ENCODE peak calls at places on chromosomes 13 and 19, in nine cellular contexts. J, P, W, Y, S, Z, A, I and L are unnamed samples.

GRCh38 chr13:80342541-80343371 is 1.8 kb upstream of the SPRY2 start:
- DNase-seq in I (peak), J (peak), Z (peak), W (peak), S (peak), Y (peak), A (peak), P (no peak), L (peak)

GRCh38 chr13:32911506-32911905 is 104.7 kb upstream of the KL start:
- DNase-seq in W (no peak), I (no peak), A (no peak), J (no peak), Z (no peak), P (peak), Y (no peak), S (no peak), L (peak)

GRCh38 chr19:47433121-47433520 is 13.8 kb upstream of the MEIS3 start:
- DNase-seq in I (no peak), Y (no peak), S (no peak), P (no peak), W (no peak), A (no peak), J (no peak), Z (no peak), L (no peak)

GRCh38 chr13:109684836-109685602 is 101.4 kb downstream of the IRS2 start:
- DNase-seq in S (no peak), A (no peak), W (no peak), I (peak), Y (peak), J (no peak), Z (peak), P (no peak), L (no peak)

GRCh38 chr13:77918391-77919261 is at the start of gene EDNRB:
- DNase-seq in S (no peak), P (peak), I (no peak), Y (peak), W (peak), A (peak), Z (peak), J (peak), L (peak)

GRCh38 chr19:33171916-33172359 is 22.2 kb upstream of the LRP3 start:
- DNase-seq in I (no peak), Y (no peak), W (no peak), P (no peak), S (no peak), A (no peak), J (no peak), Z (no peak), L (no peak)

GRCh38 chr19:47228937-47229673 is 1.9 kb downstream of the BBC3 start:
- DNase-seq in A (no peak), S (peak), Y (peak), P (no peak), W (peak), I (no peak), J (no peak), Z (no peak), L (peak)

GRCh38 chr19:6720369-6721112 is at the start of gene C3:
- DNase-seq in J (peak), A (no peak), S (no peak), Z (peak), P (no peak), I (peak), Y (no peak), W (no peak), L (no peak)

GRCh38 chr13:110528911-110529310 is 32.6 kb downstream of the RAB20 start:
- DNase-seq in Z (no peak), W (no peak), J (no peak), S (no peak), Y (no peak), P (no peak), I (no peak), A (no peak), L (no peak)

GRCh38 chr19:13060233-13060963 is 42.3 kb downstream of the LYL1 start:
- DNase-seq in W (no peak), Z (peak), Y (peak), A (no peak), J (no peak), P (no peak), S (no peak), I (peak), L (no peak)

GRCh38 chr19:58543826-58544590 is at the start of gene TRIM28:
- DNase-seq in S (peak), Z (peak), I (peak), P (peak), W (peak), A (peak), J (peak), Y (peak), L (no peak)

GRCh38 chr13:98927954-98928927 is 49.6 kb downstream of the DOCK9 start:
- DNase-seq in S (no peak), I (no peak), Z (no peak), W (peak), Y (no peak), A (no peak), J (no peak), P (no peak), L (peak)

GRCh38 chr13:23344923-23345322 is 88.6 kb downstream of the SACS start:
- DNase-seq in P (no peak), J (no peak), I (no peak), Z (no peak), Y (no peak), A (no peak), S (no peak), W (no peak), L (no peak)

GRCh38 chr19:17751103-17751911 is at the start of gene FCHO1:
- DNase-seq in S (peak), Z (no peak), A (no peak), W (no peak), I (no peak), Y (peak), J (peak), P (peak), L (no peak)

GRCh38 chr13:42129033-42129432 is 80.6 kb downstream of the DGKH start:
- DNase-seq in W (no peak), J (no peak), P (no peak), Y (no peak), S (no peak), I (no peak), Z (no peak), A (no peak), L (no peak)

GRCh38 chr13:53127378-53127777 is 98.8 kb downstream of the OLFM4 start:
- DNase-seq in W (no peak), Z (no peak), S (no peak), A (no peak), I (no peak), Y (no peak), J (no peak), P (no peak), L (no peak)

GRCh38 chr19:48568345-48568886 is 16.4 kb downstream of the SULT2B1 start:
- DNase-seq in P (no peak), S (peak), Z (peak), Y (peak), J (peak), W (peak), I (peak), A (peak), L (no peak)

GRCh38 chr19:41816761-41817160 is 20.4 kb downstream of the CEACAM3 start:
- DNase-seq in Z (no peak), W (no peak), Y (peak), J (no peak), A (no peak), S (no peak), I (no peak), P (no peak), L (no peak)

GRCh38 chr13:41026806-41027205 is 7.7 kb upstream of the ELF1 start:
- DNase-seq in S (no peak), I (no peak), J (no peak), Y (no peak), A (no peak), W (no peak), P (no peak), Z (no peak), L (no peak)

DNA sequence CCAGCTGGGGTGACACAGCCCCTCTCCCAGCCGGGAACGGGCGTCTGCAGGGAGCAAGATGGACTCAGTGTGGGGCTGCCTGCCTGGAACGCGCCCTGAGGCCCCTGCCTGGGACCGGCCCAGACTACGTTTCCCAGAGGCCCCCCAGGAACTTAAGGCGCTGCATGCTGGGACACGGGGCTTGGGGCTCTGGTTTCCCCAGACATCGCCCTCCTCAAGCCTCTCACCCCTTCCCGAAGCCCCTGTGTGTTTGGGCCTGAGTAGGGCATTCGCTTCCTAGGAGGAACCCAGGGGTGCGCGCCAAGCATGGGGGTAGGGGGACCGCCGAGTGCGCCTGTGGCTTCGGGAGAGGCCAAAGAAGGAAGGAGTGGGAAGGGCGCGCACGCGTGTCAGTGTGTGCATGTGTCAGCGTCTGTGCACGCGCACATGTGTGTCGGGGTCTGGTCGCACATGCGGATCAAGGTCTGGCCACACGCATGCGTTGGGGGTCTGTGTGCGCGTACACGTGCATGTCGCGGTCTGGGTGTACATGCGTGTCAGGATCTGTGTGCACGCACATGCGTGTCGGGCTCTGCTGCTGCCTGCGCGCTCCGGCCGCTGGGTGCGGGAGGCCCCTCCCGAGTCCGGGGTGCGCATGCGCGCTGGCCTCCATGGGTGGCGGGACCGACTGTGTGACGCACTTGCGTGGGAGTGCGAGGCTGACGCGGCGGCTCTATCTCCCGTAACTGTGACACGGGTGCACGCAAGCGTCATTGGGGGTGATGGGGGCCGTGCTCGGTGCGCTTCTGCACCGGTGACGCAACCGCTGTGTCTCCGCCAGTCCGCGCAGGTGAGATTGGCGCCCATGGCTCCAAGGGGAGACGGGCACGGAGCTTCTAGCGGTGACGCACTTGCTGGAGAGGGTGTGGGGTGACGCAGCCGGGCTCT is 16.2 kb downstream of the ZNF331 start:
- DNase-seq in W (peak), J (peak), S (peak), Z (peak), A (peak), I (peak), Y (peak), P (peak), L (peak)
- TF ChIP-seq POLR2A in W (no peak), J (peak), S (no peak), Z (peak), A (no peak), I (peak), Y (peak), P (peak), L (peak)

GRCh38 chr19:1856345-1856697 is 7.1 kb downstream of the KLF16 start:
- DNase-seq in P (no peak), J (no peak), A (no peak), W (no peak), I (no peak), S (no peak), Y (no peak), Z (peak), L (no peak)

GRCh38 chr19:1855828-1856255 is 7.5 kb downstream of the KLF16 start:
- DNase-seq in S (no peak), Z (peak), I (no peak), A (no peak), Y (no peak), W (no peak), P (no peak), J (peak), L (peak)

GRCh38 chr19:1854032-1854541 is 5.8 kb upstream of the REXO1 start:
- DNase-seq in A (no peak), W (no peak), S (no peak), I (no peak), J (no peak), Z (peak), P (no peak), Y (no peak), L (no peak)

GRCh38 chr19:1854542-1855039 is 6.3 kb upstream of the REXO1 start:
- DNase-seq in W (no peak), A (no peak), Y (peak), J (peak), S (no peak), Z (no peak), P (no peak), I (no peak), L (peak)

GRCh38 chr19:1855040-1855827 is 7.0 kb upstream of the REXO1 start:
- DNase-seq in J (peak), Z (peak), I (no peak), Y (peak), W (peak), S (peak), A (peak), P (peak), L (peak)
- TF ChIP-seq POLR2A in J (peak), Z (peak), I (no peak), Y (peak), W (peak), S (peak), A (no peak), P (peak), L (peak)

GRCh38 chr19:11091343-11092153 is 2.3 kb downstream of the LDLR start:
- DNase-seq in Z (peak), I (peak), P (no peak), S (peak), A (peak), Y (peak), J (no peak), W (peak), L (peak)
- TF ChIP-seq POLR2A in Z (peak), I (peak), P (no peak), S (peak), A (no peak), Y (peak), J (no peak), W (no peak), L (no peak)

DNA sequence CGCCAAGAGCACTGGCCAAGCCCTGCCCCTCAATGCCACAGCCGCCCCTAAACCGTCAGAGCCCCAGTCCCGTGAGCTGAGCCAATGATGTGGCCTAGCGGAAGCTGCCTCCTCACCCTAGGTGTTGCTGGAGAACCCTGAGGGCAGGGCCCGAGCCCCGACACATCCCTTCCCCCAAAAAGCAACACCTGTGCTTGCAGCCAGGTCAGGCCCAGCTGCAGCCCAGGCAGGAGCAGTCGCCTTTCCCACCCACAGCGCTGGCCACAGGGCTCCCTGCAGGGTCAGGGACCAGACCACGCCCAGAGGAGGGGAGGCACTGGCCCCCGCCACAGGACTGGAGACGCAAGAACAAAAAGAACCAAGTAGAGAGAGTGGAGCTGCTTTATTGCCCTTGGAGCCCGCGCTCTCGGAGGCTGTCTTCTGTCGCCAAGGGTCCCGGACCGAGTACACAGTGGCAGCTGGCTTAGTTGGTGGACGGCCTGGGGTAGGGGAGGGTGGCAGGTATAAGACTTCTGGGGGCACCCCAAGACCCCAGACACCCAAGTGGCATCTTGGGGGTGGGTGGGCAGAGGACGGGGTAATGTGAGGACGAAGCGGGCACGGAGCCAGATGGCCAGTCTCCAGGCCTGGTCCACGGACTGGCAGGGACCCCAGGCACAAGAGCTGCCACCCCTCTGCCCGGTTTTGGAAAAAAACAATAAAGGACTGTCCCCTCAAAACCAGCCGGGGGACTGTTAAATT is 3.3 kb downstream of the P2RY11 start:
- DNase-seq in A (no peak), Z (no peak), I (no peak), P (peak), W (no peak), S (no peak), J (no peak), Y (no peak), L (no peak)
- TF ChIP-seq POLR2A in A (no peak), Z (no peak), I (no peak), P (no peak), W (no peak), S (no peak), J (no peak), Y (no peak), L (no peak)

DNA sequence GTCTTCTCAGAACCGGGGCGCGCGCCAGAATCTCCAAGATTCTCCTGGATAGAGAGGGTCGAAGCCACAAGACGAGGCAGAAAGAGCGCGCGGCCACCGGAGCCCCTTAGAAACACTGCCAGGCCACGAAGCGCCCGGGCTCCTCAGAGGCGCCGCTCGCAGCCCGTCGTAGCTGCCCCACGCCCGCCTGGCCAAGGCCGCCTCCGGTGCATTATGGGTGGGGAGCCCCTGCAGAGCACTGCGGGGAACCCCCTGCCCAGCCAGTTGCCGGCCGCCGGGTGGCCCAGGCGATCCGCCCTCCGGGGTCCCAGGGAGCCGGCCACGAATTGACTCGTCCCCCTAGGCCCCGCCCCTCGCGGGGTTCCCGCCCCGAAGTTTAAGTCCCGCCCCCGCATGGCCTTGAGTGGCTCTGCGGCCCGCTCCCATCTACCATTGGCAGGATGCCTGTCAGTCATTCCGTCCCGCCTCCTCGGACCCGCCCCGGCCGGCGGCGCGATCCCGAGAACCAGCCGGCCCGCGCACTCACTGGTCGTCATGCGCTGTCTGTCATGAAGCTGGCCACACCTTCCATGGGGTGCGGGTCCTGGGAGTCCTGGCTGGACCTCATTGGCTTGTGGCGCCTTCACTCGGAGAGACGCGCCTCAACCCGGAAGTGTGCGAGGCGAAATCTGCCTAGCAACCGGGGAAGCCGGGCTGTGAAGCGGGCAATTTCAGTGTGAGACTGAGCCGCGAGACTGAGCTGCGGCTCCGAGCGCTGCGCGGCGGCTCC is 20.2 kb upstream of the GATAD2A start:
- DNase-seq in I (peak), Y (peak), P (peak), W (peak), J (peak), A (peak), Z (peak), S (peak), L (peak)
- TF ChIP-seq POLR2A in I (peak), Y (peak), P (peak), W (peak), J (peak), A (no peak), Z (peak), S (peak), L (peak)

GRCh38 chr19:35663981-35664380 is 2.3 kb upstream of the UPK1A start:
- DNase-seq in A (no peak), W (no peak), S (no peak), J (no peak), I (no peak), Y (no peak), P (no peak), Z (no peak), L (no peak)

GRCh38 chr19:35666251-35666913 is at the start of gene UPK1A:
- DNase-seq in J (no peak), Z (no peak), A (no peak), I (no peak), W (no peak), P (no peak), S (no peak), Y (no peak), L (no peak)

GRCh38 chr19:35665604-35666003 is 713 bp upstream of the UPK1A start:
- DNase-seq in A (no peak), S (no peak), P (no peak), J (no peak), Y (no peak), Z (no peak), I (no peak), W (no peak), L (no peak)

GRCh38 chr19:35661995-35662340 is 4.3 kb upstream of the UPK1A start:
- DNase-seq in P (no peak), S (no peak), A (no peak), Z (no peak), I (no peak), J (no peak), Y (no peak), W (no peak), L (no peak)

DNA sequence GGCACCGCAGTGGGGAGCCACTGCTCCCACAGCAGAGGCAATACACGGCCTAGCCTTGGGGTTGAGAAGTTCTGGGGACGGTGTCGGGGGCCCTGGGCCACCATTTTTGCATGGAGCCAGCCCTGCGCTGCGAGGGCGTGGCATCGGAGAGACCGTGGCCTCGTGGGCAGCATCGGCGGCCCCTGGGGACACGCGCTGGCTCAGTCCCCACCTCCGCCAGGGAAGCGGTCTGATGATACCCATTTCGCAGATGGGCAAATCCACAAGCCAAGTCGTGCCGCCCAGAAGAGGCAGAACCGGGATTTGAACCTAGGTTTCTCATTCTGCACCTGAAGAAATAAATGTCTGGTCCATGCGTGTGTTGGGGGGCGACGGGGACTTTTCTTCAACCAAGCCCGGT is 1.2 kb upstream of the UPK1A start:
- DNase-seq in I (no peak), W (no peak), Z (no peak), Y (no peak), A (no peak), P (no peak), J (no peak), S (no peak), L (no peak)
- TF ChIP-seq POLR2A in I (no peak), W (no peak), Z (no peak), Y (no peak), A (no peak), P (no peak), J (no peak), S (no peak), L (no peak)